ENCODE peak calls at places on chromosome 20, in seven cellular contexts. W, F, E, U, P, Z and M are unnamed samples.

GRCh38 chr20:53695797-53696527 is 102.3 kb upstream of the ZNF217 start:
- DNase-seq in Z (no peak), F (no peak), P (no peak), U (no peak), E (no peak), W (no peak), M (no peak)

GRCh38 chr20:55160996-55161395 is 685.6 kb downstream of the DOK5 start:
- DNase-seq in P (no peak), W (peak), U (no peak), E (peak), Z (no peak), F (no peak), M (peak)

GRCh38 chr20:53950031-53950430 is 120.4 kb downstream of the BCAS1 start:
- DNase-seq in P (no peak), E (peak), W (no peak), U (no peak), Z (no peak), F (no peak), M (no peak)

GRCh38 chr20:15642676-15643075 is 930.6 kb downstream of the KIF16B start:
- DNase-seq in W (peak), E (no peak), Z (no peak), F (peak), U (no peak), P (no peak), M (no peak)

GRCh38 chr20:54002741-54003140 is 67.7 kb downstream of the BCAS1 start:
- DNase-seq in P (no peak), F (no peak), Z (no peak), E (no peak), U (no peak), W (no peak), M (no peak)

GRCh38 chr20:23656372-23656771 is 18.6 kb upstream of the CST3 start:
- DNase-seq in U (no peak), W (no peak), P (no peak), Z (no peak), F (no peak), E (no peak), M (no peak)

GRCh38 chr20:7523288-7523687 is 417.0 kb downstream of the HAO1 start:
- DNase-seq in U (no peak), F (no peak), Z (no peak), W (no peak), E (no peak), P (no peak), M (no peak)

GRCh38 chr20:7601431-7601830 is 338.8 kb downstream of the HAO1 start:
- DNase-seq in W (no peak), F (no peak), U (no peak), P (no peak), E (no peak), Z (no peak), M (peak)

GRCh38 chr20:10660661-10661060 is 13.1 kb downstream of the JAG1 start:
- DNase-seq in W (no peak), F (peak), P (no peak), Z (no peak), U (no peak), E (no peak), M (no peak)

GRCh38 chr20:15012551-15012950 is 675.1 kb upstream of the FLRT3 start:
- DNase-seq in Z (no peak), W (no peak), P (no peak), F (no peak), E (no peak), U (no peak), M (no peak)

GRCh38 chr20:17875981-17876385 is 92.6 kb downstream of the SNX5 start:
- DNase-seq in Z (no peak), U (no peak), F (no peak), W (no peak), E (no peak), P (no peak), M (no peak)

GRCh38 chr20:58523072-58523681 is 8.0 kb upstream of the APCDD1L start:
- DNase-seq in Z (no peak), E (peak), F (no peak), U (no peak), W (no peak), P (no peak), M (no peak)

GRCh38 chr20:24772667-24773066 is 176.4 kb upstream of the CST7 start:
- DNase-seq in F (peak), U (no peak), Z (no peak), E (no peak), W (no peak), P (peak), M (no peak)

GRCh38 chr20:49700411-49701185 is 13.1 kb downstream of the B4GALT5 start:
- DNase-seq in Z (no peak), U (no peak), P (no peak), E (peak), F (no peak), W (peak), M (peak)

GRCh38 chr20:57198359-57199072 is 67.9 kb downstream of the BMP7 start:
- DNase-seq in E (peak), Z (peak), W (no peak), P (no peak), F (no peak), U (no peak), M (no peak)

GRCh38 chr20:10806539-10806938 is 132.7 kb upstream of the JAG1 start:
- DNase-seq in E (no peak), U (peak), W (no peak), Z (no peak), F (no peak), P (no peak), M (no peak)

GRCh38 chr20:4661191-4661590 is 60.5 kb upstream of the PRND start:
- DNase-seq in E (no peak), P (no peak), U (no peak), F (no peak), Z (no peak), W (no peak), M (no peak)

GRCh38 chr20:54844346-54844745 is 369.0 kb downstream of the DOK5 start:
- DNase-seq in F (no peak), U (no peak), E (no peak), W (no peak), Z (no peak), P (no peak), M (no peak)

GRCh38 chr20:62143118-62143975 is at the start of the genes PSMA7 and SS18L1:
- DNase-seq in F (peak), P (peak), E (peak), Z (peak), W (peak), U (peak), M (peak)

GRCh38 chr20:9610665-9611064 is 96.3 kb downstream of the LAMP5 start:
- DNase-seq in W (no peak), F (no peak), E (no peak), P (no peak), U (no peak), Z (no peak), M (no peak)

GRCh38 chr20:34302312-34302722 is 838 bp downstream of the AHCY start:
- DNase-seq in U (no peak), P (no peak), F (no peak), Z (no peak), W (peak), E (peak), M (peak)

GRCh38 chr20:62235777-62236157 is 2.6 kb upstream of the OSBPL2 start:
- DNase-seq in F (no peak), U (no peak), P (no peak), E (no peak), W (no peak), Z (peak), M (no peak)

GRCh38 chr20:16005612-16006493 is 567.4 kb downstream of the KIF16B start:
- DNase-seq in Z (no peak), E (no peak), P (no peak), U (no peak), F (no peak), W (no peak), M (no peak)

GRCh38 chr20:58938541-58938940 is 42.5 kb upstream of the NELFCD start:
- DNase-seq in Z (no peak), W (no peak), U (no peak), P (no peak), F (no peak), E (no peak), M (no peak)

GRCh38 chr20:20668639-20669038 is 43.8 kb downstream of the RALGAPA2 start:
- DNase-seq in W (no peak), F (no peak), Z (no peak), P (no peak), E (peak), U (no peak), M (no peak)

GRCh38 chr20:35489717-35490116 is 34.3 kb downstream of the CEP250 start:
- DNase-seq in Z (no peak), U (no peak), P (no peak), W (no peak), F (no peak), E (no peak), M (no peak)

GRCh38 chr20:63453029-63453523 is 19.4 kb downstream of the KCNQ2 start:
- DNase-seq in W (no peak), F (no peak), U (no peak), Z (no peak), P (no peak), E (no peak), M (no peak)
- TF ChIP-seq CTCF in W (no peak), F (no peak), U (no peak), Z (no peak), P (no peak), E (no peak), M (no peak)

GRCh38 chr20:1225263-1225728 is 548 bp upstream of the RAD21L1 start:
- DNase-seq in P (no peak), E (no peak), Z (no peak), W (no peak), F (no peak), U (no peak), M (no peak)
- H3K4me3 ChIP-seq in P (peak), E (peak), Z (no peak), W (peak), F (peak), U (no peak), M (peak)

DNA sequence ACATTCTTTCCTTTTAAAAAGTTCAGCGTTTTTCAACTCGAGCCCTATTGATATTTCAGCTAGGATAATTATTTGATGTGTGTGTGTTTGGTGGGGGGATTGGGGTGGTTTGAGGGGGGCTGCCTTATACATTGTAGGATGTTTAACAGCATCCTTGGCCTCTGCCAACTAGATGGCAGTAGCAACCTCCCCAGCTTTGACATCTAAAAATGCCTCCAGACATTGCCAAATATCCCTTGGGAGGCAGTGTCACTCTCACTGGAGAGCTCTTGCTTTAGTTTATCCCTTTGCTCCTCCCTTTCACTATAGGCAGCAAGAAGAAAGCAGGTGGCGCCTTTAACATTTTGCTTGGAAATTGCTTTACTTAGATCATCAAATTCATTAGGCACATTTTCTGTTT is 14.6 kb upstream of the TP53TG5 start:
- DNase-seq in P (no peak), F (no peak), E (no peak), Z (no peak), W (no peak), U (no peak), M (no peak)
- TF ChIP-seq CTCF in P (peak), F (no peak), E (no peak), Z (no peak), W (no peak), U (no peak), M (peak)

DNA sequence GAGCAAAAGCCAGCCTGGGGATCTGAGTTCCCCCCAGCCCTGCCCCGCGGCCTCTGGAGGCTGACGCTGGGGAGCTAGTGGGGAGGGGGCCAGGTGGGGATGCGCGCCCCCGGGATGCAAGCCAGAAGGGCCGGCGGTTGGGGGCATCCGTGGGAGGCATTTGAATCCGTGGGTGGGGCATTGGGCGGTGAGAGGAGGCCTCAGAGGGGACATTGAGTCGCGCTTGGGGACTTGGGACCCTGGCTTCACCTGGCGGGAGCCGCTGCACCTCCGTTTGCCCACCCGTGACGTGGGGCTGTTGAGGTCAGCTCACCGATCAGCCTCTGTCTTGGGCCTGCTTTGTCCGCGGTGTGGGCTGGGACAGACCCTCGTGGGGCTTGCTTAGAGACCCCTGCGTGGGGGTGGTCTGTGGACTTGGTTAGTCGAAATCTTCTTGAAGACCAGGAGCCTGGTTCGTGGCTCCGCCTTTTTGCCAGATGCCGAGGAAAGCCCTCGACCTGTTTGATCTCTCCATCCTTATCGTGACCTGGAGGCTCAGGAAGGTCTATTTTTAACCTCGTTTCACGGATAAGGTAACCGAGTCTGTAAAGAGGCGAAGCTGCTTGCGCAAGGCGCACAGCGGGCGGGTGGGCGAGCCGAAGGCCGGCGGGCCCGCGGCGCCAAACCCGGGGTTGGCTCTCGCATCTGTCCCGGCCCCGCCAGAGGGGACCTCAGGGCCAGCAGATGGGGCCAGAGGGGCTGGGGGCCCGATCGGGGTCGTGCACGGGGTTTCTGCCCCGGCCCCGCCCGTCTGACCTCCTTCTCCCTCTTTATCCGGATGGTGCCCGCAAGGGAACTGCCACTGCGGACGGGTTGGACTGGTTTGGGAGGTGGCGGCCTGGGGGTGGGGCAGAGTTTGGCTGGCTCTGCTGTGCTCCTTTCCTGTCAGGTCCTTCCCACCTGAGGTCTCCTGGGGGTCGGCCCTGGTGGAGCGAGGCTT is 8.3 kb downstream of the FAM110A start:
- DNase-seq in P (peak), U (no peak), Z (peak), E (no peak), W (no peak), F (no peak), M (peak)
- H3K4me3 ChIP-seq in P (peak), U (peak), Z (peak), E (peak), W (peak), F (no peak), M (peak)

DNA sequence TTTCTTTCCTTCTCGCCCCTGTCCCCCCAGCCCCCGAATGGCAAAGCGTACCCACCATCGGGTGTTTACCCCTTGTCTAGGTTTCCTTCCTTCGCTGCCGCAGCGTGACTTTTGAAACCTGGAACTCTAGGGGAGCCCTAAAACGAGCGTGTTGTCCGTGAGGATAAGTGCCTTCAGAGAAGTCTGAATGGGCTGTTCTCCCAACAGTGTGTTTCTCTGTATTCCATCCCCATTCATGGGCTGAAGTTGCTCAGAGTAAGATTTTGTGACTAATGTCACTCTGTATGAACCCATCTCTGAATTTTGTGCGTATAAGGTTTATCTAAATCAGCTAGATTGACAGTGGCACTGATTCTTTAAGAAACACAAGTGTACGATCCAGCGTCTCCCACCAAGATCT is 949 bp downstream of the MACROD2 start:
- DNase-seq in E (no peak), Z (no peak), W (no peak), P (no peak), U (no peak), F (no peak), M (peak)
- TF ChIP-seq CTCF in E (no peak), Z (no peak), W (no peak), P (no peak), U (no peak), F (no peak), M (no peak)

GRCh38 chr20:31719644-31720485 is 2.8 kb downstream of the BCL2L1 start:
- DNase-seq in Z (no peak), W (no peak), U (no peak), F (peak), P (no peak), E (peak), M (no peak)
- H3K4me3 ChIP-seq in Z (peak), W (peak), U (peak), F (peak), P (peak), E (peak), M (peak)

DNA sequence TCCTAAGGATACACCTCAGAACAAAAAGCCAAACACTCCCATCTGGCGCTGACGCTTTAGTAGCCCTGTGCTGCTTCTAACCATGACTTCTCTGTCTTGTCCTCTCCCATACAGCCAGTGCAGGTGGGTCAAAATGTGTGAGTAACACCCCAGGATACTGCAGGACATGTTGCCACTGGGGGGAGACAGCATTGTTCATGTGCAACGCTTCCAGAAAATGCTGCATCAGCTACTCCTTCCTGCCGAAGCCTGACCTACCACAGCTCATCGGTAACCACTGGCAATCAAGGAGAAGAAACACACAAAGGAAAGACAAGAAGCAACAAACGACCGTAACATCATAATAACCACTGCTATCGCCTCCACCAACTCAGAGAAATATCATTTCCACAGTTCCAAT is 1.4 kb downstream of the DEFB132 start:
- DNase-seq in W (no peak), Z (no peak), P (no peak), F (no peak), U (no peak), E (no peak), M (peak)
- TF ChIP-seq CTCF in W (no peak), Z (no peak), P (peak), F (no peak), U (no peak), E (no peak), M (no peak)

GRCh38 chr20:51305316-51306052 is 237.0 kb downstream of the NFATC2 start:
- DNase-seq in U (no peak), W (no peak), Z (no peak), P (no peak), F (no peak), E (no peak), M (no peak)
- H3K4me3 ChIP-seq in U (no peak), W (no peak), Z (no peak), P (no peak), F (no peak), E (no peak), M (no peak)